ENCODE peak calls at places on chromosomes 5 and 9, in four cellular contexts. N is HCT116, Q is PC-3, R is body of pancreas. B is an unnamed sample.

GRCh38 chr9:19030899-19031298 is 2.1 kb downstream of the SAXO1 start:
- ATAC-seq in N (no peak), Q (peak; percentile 74), R (no peak), B (no peak)

GRCh38 chr9:137715321-137715720 is 96.5 kb downstream of the EHMT1 start:
- ATAC-seq in N (no peak), Q (no peak), R (no peak), B (no peak)

GRCh38 chr5:138952962-138953361 is 77.8 kb upstream of the LRRTM2 start:
- ATAC-seq in N (no peak), Q (no peak), R (peak; percentile 51), B (no peak)

GRCh38 chr5:35145671-35146317 is 84.5 kb downstream of the PRLR start:
- ATAC-seq in N (no peak), Q (peak; percentile 20), R (no peak), B (no peak)

GRCh38 chr9:107270580-107270979 is 12.5 kb upstream of the RAD23B start:
- ATAC-seq in N (no peak), Q (no peak), R (no peak), B (no peak)

GRCh38 chr9:133430244-133430643 is 8.1 kb downstream of the ADAMTS13 start:
- ATAC-seq in N (no peak), Q (no peak), R (no peak), B (no peak)

GRCh38 chr5:6450235-6450860 is 1.7 kb downstream of the UBE2QL1 start:
- ATAC-seq in N (no peak), Q (no peak), R (no peak), B (no peak)

GRCh38 chr5:132087176-132087575 is 13.6 kb downstream of the CSF2 start:
- ATAC-seq in N (no peak), Q (no peak), R (no peak), B (no peak)

GRCh38 chr5:96117863-96118651 is 156.4 kb upstream of the ELL2 start:
- ATAC-seq in N (no peak), Q (peak; percentile 61), R (no peak), B (no peak)

GRCh38 chr9:17138503-17138902 is 3.7 kb downstream of the CNTLN start:
- ATAC-seq in N (no peak), Q (no peak), R (no peak), B (no peak)

GRCh38 chr9:6214451-6214850 is 1.2 kb upstream of the IL33 start:
- ATAC-seq in N (no peak), Q (peak; percentile 42), R (no peak), B (peak; percentile 25)

GRCh38 chr5:66666778-66667177 is 70.6 kb downstream of the MAST4 start:
- ATAC-seq in N (no peak), Q (no peak), R (no peak), B (no peak)

GRCh38 chr5:78430816-78431215 is 70.4 kb downstream of the SCAMP1 start:
- ATAC-seq in N (no peak), Q (no peak), R (no peak), B (no peak)

GRCh38 chr5:43033845-43034590 is 6.1 kb downstream of the ANXA2R start:
- ATAC-seq in N (no peak), Q (no peak), R (no peak), B (no peak)

GRCh38 chr9:132828201-132828770 is 49.8 kb downstream of the AK8 start:
- ATAC-seq in N (no peak), Q (no peak), R (no peak), B (no peak)

GRCh38 chr9:11064853-11065252 is 452.1 kb upstream of the PTPRD start:
- ATAC-seq in N (no peak), Q (no peak), R (no peak), B (no peak)

GRCh38 chr5:139272471-139273321 is 20.8 kb upstream of the MATR3 start:
- ATAC-seq in N (peak; percentile 30), Q (no peak), R (no peak), B (no peak)

GRCh38 chr5:157352756-157353340 is 86.9 kb downstream of the CYFIP2 start:
- ATAC-seq in N (no peak), Q (no peak), R (no peak), B (no peak)

GRCh38 chr5:36444582-36444999 is 142.9 kb upstream of the RANBP3L start:
- ATAC-seq in N (no peak), Q (peak; percentile 77), R (peak; percentile 80), B (peak; percentile 56)

GRCh38 chr5:154761062-154761740 is 6.0 kb downstream of the LARP1 start:
- ATAC-seq in N (no peak), Q (no peak), R (no peak), B (no peak)

GRCh38 chr5:154762700-154763099 is 7.5 kb downstream of the LARP1 start:
- ATAC-seq in N (no peak), Q (no peak), R (no peak), B (no peak)

GRCh38 chr5:154764967-154765366 is 9.8 kb downstream of the LARP1 start:
- ATAC-seq in N (no peak), Q (no peak), R (no peak), B (no peak)

GRCh38 chr5:154765396-154765925 is 10.3 kb downstream of the LARP1 start:
- ATAC-seq in N (no peak), Q (no peak), R (peak; percentile 45), B (no peak)

DNA sequence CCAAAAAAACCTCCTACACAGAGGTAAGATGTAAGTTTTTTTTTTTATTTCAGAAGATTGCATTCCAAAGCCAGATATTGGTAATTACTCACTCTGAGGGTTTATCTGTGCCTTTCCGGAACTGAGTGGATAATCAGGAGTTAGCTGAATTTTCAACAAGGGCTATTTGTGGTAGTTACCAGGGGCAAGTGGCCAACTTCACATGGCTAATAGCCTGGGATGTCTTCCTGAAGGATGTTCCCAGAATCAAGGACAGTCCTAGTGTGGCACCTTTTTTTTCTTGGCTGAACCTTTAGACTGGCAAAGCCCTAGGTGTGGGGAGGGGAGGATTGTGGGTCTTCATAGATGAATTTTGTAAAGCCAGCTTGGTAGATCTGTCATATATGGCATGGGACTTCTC is 7.1 kb downstream of the LARP1 start:
- ATAC-seq in N (no peak), Q (no peak), R (no peak), B (no peak)
- H3K27ac ChIP-seq in N (no peak overlapping the region), Q (no peak overlapping the region), R (no peak overlapping the region), B (no peak overlapping the region)

DNA sequence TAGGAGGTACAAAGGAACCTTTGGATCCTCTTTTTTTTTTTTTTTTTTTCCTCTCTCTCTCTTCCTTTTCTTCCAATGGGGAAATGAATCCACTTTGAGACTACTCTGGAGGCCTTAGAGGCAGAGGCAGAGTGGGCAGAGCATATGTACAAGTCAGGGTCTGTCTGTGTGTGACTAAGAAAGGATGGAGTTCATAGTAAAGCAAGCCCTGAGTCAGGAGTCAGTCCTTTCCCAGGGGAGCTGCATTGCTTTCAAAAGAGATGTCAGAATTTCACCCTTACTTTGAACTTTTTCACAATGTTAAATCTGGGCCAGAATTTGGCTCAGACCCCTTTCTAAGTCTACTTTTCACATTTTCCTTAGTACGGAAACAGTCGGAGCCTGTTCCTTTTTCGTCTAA is 792.5 kb upstream of the C9orf72 start:
- ATAC-seq in N (no peak), Q (no peak), R (no peak), B (no peak)
- H3K36me3 ChIP-seq in N (no peaks in the 10 kb centered on the region), Q (no peaks in the 10 kb centered on the region), R (no peaks in the 10 kb centered on the region), B (no peaks in the 10 kb centered on the region)

GRCh38 chr9:70411141-70411929 is 3.1 kb downstream of the KLF9 start:
- ATAC-seq in N (no peak), Q (no peak), R (no peak), B (peak; percentile 1)
- H3K27me3 ChIP-seq in N (no peaks in the 10 kb centered on the region), Q (peaks cover 47% of the 10 kb centered on the region), R (no peaks in the 10 kb centered on the region), B (no peaks in the 10 kb centered on the region)

GRCh38 chr9:114989600-114990410 is 59.4 kb upstream of the TNFSF8 start:
- ATAC-seq in N (no peak), Q (no peak), R (no peak), B (no peak)
- H3K27ac ChIP-seq in N (no peak overlapping the region), Q (peak overlapping the region; percentile 49), R (no peak overlapping the region), B (no peak overlapping the region)

GRCh38 chr5:134545070-134545868 is 19.8 kb downstream of the JADE2 start:
- ATAC-seq in N (no peak), Q (no peak), R (peak; percentile 42), B (peak; percentile 74)

GRCh38 chr5:134540747-134541733 is 15.6 kb downstream of the JADE2 start:
- ATAC-seq in N (no peak), Q (no peak), R (no peak), B (no peak)

GRCh38 chr5:134547579-134547978 is 22.1 kb downstream of the JADE2 start:
- ATAC-seq in N (no peak), Q (peak; percentile 39), R (peak; percentile 39), B (peak; percentile 71)

GRCh38 chr5:134541736-134542376 is 16.4 kb downstream of the JADE2 start:
- ATAC-seq in N (no peak), Q (no peak), R (peak; percentile 50), B (no peak)

DNA sequence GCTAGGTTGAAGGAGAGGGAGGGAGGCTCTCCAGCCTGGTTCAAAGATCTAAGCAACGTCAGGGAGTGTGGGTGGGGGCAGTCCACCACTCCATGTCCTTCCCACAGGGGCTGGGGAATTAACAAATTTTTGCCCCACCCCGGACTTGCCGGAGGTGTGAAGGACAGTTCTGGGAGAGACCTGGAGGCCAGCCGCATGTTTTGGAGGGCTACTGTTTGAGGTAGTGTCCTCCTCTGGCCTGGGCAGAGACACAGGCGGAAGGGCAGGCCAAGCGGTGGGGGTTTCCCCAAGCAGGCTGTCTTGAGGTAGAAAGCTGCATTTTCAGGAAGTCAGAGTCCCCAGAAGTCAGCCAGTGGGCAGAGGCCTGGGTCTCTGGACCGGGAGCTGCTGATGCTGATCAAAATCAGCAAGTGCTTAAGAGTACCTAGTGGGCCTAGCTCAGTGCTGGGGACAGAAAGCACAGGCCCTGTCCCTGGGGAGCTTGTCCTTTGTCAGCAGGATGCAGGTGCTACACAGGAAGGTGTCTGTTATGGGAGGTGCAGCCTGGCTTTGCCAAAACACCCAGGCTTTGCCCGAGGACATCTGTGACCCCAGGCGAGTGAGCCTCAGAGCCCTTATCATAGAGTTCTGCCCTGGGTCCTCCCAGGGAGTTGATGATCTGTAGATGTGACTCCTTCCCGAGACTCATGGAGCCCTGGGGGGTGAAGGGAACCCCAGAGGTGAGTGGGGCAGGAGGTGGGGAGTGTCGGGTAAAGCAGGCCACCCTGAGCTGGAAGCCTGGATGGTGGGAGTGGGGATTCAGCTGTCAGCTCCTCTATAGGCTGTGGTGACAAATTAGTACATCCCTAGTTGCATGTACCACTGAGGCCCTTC is 18.6 kb downstream of the JADE2 start:
- ATAC-seq in N (no peak), Q (no peak), R (no peak), B (no peak)
- H3K36me3 ChIP-seq in N (peaks cover 2% of the 10 kb centered on the region), Q (peaks cover 8% of the 10 kb centered on the region), R (peaks cover 10% of the 10 kb centered on the region), B (peaks cover 91% of the 10 kb centered on the region)

GRCh38 chr9:37034320-37034937 is 361 bp upstream of the PAX5 start:
- ATAC-seq in N (peak; percentile 53), Q (peak; percentile 71), R (peak; percentile 38), B (no peak)
- H3K27me3 ChIP-seq in N (peaks cover 11% of the 10 kb centered on the region), Q (peaks cover 14% of the 10 kb centered on the region), R (no peaks in the 10 kb centered on the region), B (peaks cover 100% of the 10 kb centered on the region)

GRCh38 chr9:105457560-105458294 is 9.9 kb downstream of the FSD1L start:
- ATAC-seq in N (no peak), Q (no peak), R (peak; percentile 75), B (no peak)
- H3K27ac ChIP-seq in N (no peak overlapping the region), Q (no peak overlapping the region), R (no peak overlapping the region), B (no peak overlapping the region)

B was measured in gastroesophageal sphincter.